ENCODE peak calls at places on chromosome 15, in six cellular contexts. A is dorsolateral prefrontal cortex; B is CD4-positive, alpha-beta T cell; Z is transverse colon; P is cardiac muscle cell; U is H9. X is an unnamed sample.
A peak's percentile ranks its signal among the peaks of the same experiment; 100 is the strongest.

GRCh38 chr15:75043509-75044257 is 20.3 kb downstream of the PPCDC start:
- DNase-seq in P (no peak), A (peak; percentile 88), B (no peak), Z (peak; percentile 91), U (no peak), X (no peak)

GRCh38 chr15:75659141-75659771 is 11.5 kb downstream of the SNX33 start:
- DNase-seq in A (no peak), U (no peak), Z (no peak), P (no peak), B (no peak), X (no peak)

GRCh38 chr15:74983725-74984231 is 11.6 kb upstream of the SCAMP5 start:
- DNase-seq in P (no peak), U (no peak), A (no peak), Z (no peak), B (no peak), X (peak; percentile 55)

GRCh38 chr15:65082303-65082958 is 5.9 kb downstream of the KBTBD13 start:
- DNase-seq in P (peak; percentile 45), B (no peak), U (peak; percentile 70), A (no peak), Z (peak; percentile 69), X (no peak)

GRCh38 chr15:74872702-74873035 is 496 bp downstream of the SCAMP2 start:
- DNase-seq in Z (no peak), B (no peak), U (no peak), P (no peak), A (no peak), X (no peak)

GRCh38 chr15:78010112-78010511 is 67.4 kb downstream of the TBC1D2B start:
- DNase-seq in P (no peak), Z (no peak), B (no peak), A (no peak), U (no peak), X (no peak)

GRCh38 chr15:33492434-33493052 is 181.8 kb downstream of the RYR3 start:
- DNase-seq in Z (no peak), P (no peak), A (no peak), B (no peak), U (peak; percentile 33), X (no peak)

GRCh38 chr15:33476076-33476475 is 165.3 kb downstream of the RYR3 start:
- DNase-seq in Z (no peak), B (no peak), U (no peak), A (no peak), P (no peak), X (no peak)

GRCh38 chr15:72859757-72860145 is 76.2 kb upstream of the ADPGK start:
- DNase-seq in B (no peak), U (no peak), P (no peak), A (no peak), Z (no peak), X (no peak)

GRCh38 chr15:41490355-41490754 is 3.3 kb upstream of the ITPKA start:
- DNase-seq in U (no peak), Z (no peak), A (no peak), P (no peak), B (no peak), X (peak; percentile 94)

GRCh38 chr15:42274693-42274971 is 1.4 kb upstream of the TMEM87A start:
- DNase-seq in P (no peak), B (no peak), U (no peak), Z (peak; percentile 18), A (no peak), X (no peak)

GRCh38 chr15:84681822-84682221 is 23.8 kb upstream of the NMB start:
- DNase-seq in Z (no peak), B (peak; percentile 14), U (no peak), P (no peak), A (no peak), X (no peak)

GRCh38 chr15:38128389-38128788 is 124.2 kb upstream of the SPRED1 start:
- DNase-seq in U (no peak), B (no peak), Z (no peak), P (no peak), A (no peak), X (no peak)

GRCh38 chr15:88788816-88789215 is 14.4 kb upstream of the ACAN start:
- DNase-seq in B (no peak), P (no peak), U (no peak), A (no peak), Z (no peak), X (no peak)

GRCh38 chr15:48182749-48183148 is 4.7 kb upstream of the MYEF2 start:
- DNase-seq in Z (no peak), B (no peak), A (no peak), U (no peak), P (no peak), X (no peak)

GRCh38 chr15:22863356-22863755 is 24.9 kb downstream of the NIPA2 start:
- DNase-seq in U (no peak), Z (no peak), A (no peak), P (no peak), B (no peak), X (no peak)

GRCh38 chr15:28885630-28886430 is at the start of gene APBA2:
- DNase-seq in U (peak; percentile 55), A (peak; percentile 65), B (peak; percentile 40), P (peak; percentile 66), Z (no peak), X (peak; percentile 32)

GRCh38 chr15:77821188-77821958 is 188.7 kb upstream of the LINGO1 start:
- DNase-seq in U (peak; percentile 81), P (peak; percentile 82), A (peak; percentile 85), Z (peak; percentile 46), B (no peak), X (peak; percentile 68)

GRCh38 chr15:80160570-80161156 is 7.9 kb downstream of the FAH start:
- DNase-seq in B (no peak), A (no peak), U (no peak), P (peak; percentile 35), Z (peak; percentile 50), X (peak; percentile 83)

GRCh38 chr15:27061739-27062138 is 90.8 kb downstream of the GABRG3 start:
- DNase-seq in U (no peak), A (no peak), P (no peak), B (no peak), Z (no peak), X (no peak)

GRCh38 chr15:27057904-27058645 is 87.1 kb downstream of the GABRG3 start:
- DNase-seq in P (no peak), A (no peak), B (no peak), U (no peak), Z (no peak), X (peak; percentile 19)

GRCh38 chr15:27058939-27059338 is 88.0 kb downstream of the GABRG3 start:
- DNase-seq in P (no peak), B (no peak), U (no peak), Z (no peak), A (no peak), X (no peak)

GRCh38 chr15:27064080-27064479 is 93.1 kb downstream of the GABRG3 start:
- DNase-seq in Z (no peak), U (no peak), P (no peak), A (no peak), B (no peak), X (no peak)

GRCh38 chr15:27059610-27060202 is 88.7 kb downstream of the GABRG3 start:
- DNase-seq in Z (no peak), B (no peak), U (peak; percentile 79), A (no peak), P (peak; percentile 78), X (peak; percentile 28)
- TF ChIP-seq CTCF in Z (no peak), B (peak; percentile 26), U (peak; percentile 85), A (peak; percentile 71), P (peak; percentile 54), X (peak; percentile 58)

DNA sequence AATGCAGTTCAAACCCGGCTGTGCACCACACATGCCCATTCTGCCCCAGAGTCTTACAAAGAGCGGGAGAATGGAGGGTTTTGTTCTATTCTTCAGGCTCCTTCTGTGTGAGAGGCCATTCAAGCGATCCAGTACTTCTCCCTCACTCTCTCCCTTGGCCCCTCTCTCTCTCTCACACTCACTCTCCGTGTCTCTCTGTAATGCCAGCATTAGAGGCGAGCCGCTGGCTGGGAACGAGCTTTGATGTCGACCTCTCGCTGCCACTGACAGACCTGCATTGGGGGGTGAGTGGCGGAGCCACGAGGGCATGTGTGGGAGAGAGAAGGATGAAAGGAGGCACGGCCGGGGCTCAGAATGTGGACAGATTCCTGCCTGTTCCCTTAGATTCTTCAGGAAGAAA is 231.7 kb upstream of the ARRDC4 start:
- DNase-seq in P (peak; percentile 3), A (peak; percentile 43), U (no peak), Z (peak; percentile 14), B (no peak), X (no peak)
- H3K27ac ChIP-seq in P (no peak overlapping the region), A (no peak overlapping the region), U (no peak overlapping the region), Z (no peak overlapping the region), B (no peak overlapping the region), X (no peak overlapping the region)

DNA sequence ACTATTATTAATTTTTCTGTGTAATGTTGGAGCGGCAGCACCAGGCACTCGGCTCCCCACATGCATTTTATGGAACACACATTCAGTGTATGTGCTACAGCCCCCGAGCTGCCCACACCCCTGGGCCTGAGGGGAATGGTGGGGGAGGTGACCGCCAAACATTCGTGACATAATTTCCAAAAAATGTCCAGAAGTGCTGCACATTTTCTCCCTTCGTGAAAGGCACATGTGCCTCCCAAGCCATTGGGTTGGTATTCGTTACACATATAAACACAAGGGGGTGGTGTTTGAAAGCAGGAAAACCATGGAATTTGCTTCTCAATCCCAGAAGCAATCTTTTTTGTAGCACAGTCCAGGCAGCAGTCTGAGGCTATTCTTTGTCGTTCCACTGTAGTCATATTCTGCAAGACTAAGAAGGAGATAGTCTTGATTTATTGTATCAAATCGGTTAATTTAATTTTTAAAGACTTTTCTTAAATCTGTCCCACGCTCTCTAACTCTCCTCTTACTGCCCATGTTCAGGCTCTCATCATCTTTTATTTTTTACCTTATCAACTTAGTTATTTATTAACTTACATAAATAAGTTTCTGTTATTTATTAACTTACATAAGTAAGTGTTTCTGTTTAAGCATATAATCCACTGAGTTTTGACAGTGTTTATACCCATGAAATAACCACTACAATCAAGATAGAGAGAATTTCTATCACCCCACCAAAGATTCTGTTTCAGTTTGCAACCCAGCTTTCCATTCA is 39.2 kb upstream of the POLR2M start:
- DNase-seq in B (no peak), A (no peak), U (no peak), P (peak; percentile 13), Z (no peak), X (peak; percentile 53)
- TF ChIP-seq CTCF in B (no peak), A (peak; percentile 39), U (peak; percentile 45), P (peak; percentile 61), Z (peak; percentile 26), X (peak; percentile 74)

GRCh38 chr15:90191344-90191687 is 9.8 kb upstream of the SEMA4B start:
- DNase-seq in B (no peak), A (no peak), Z (no peak), P (no peak), U (no peak), X (no peak)
- H3K27ac ChIP-seq in B (no peak overlapping the region), A (peak overlapping the region; percentile 91), Z (peak overlapping the region; percentile 82), P (peak overlapping the region; percentile 2), U (no peak overlapping the region), X (peak overlapping the region; percentile 98)

DNA sequence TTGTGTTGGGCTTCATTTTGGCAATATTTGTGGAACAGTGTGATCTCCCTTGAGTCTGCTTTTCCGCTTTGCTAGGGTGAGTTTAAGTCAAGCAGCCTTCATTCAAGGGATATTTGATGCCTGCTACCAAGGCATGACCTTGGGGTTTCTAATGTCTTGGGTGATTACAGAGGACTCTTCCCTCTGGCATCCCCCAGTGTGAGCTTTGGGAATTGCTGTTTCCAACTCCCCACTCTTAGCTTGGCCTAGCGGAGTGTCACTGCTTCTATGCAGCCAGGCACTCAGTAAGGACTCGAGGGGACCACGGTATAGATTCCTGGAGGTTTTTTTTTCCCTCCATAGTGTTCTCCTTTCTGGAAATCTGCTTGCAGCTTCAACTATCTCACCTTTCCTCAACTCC is 21.1 kb downstream of the GCNT3 start:
- DNase-seq in A (no peak), U (peak; percentile 74), Z (no peak), P (peak; percentile 58), B (no peak), X (no peak)
- TF ChIP-seq CTCF in A (no peak), U (peak; percentile 75), Z (no peak), P (peak; percentile 53), B (no peak), X (no peak)

X was measured in RWPE1.